ENCODE peak calls at places on chromosomes 4 and X, in six cellular contexts. G, H, M, N, J and A are unnamed samples.

GRCh38 chr4:20217951-20218350 is 33.8 kb upstream of the SLIT2 start:
- DNase-seq in H (no peak), G (no peak), M (no peak), J (no peak), N (no peak), A (no peak)

GRCh38 chrX:71103110-71103983 is 3.2 kb downstream of the CXorf65 start:
- DNase-seq in G (no peak), J (no peak), H (peak; percentile 49), M (peak; percentile 64), N (peak; percentile 77), A (peak; percentile 48)

GRCh38 chrX:1500701-1501624 is 36.0 kb downstream of the P2RY8 start:
- DNase-seq in J (no peak), G (no peak), H (no peak), N (no peak), M (peak; percentile 31), A (no peak)

GRCh38 chrX:16100673-16101072 is 22.7 kb upstream of the GRPR start:
- DNase-seq in N (no peak), M (no peak), J (no peak), G (no peak), H (no peak), A (peak; percentile 35)

GRCh38 chr4:105951198-105951597 is 55.9 kb downstream of the NPNT start:
- DNase-seq in H (no peak), G (no peak), N (no peak), J (no peak), M (no peak), A (no peak)

GRCh38 chrX:123493857-123494256 is 239.0 kb downstream of the THOC2 start:
- DNase-seq in G (no peak), N (no peak), M (no peak), J (no peak), H (no peak), A (no peak)

GRCh38 chrX:119488749-119489148 is 20.5 kb downstream of the SLC25A5 start:
- DNase-seq in M (no peak), J (no peak), H (no peak), N (peak; percentile 57), G (peak; percentile 49), A (peak; percentile 49)

GRCh38 chr4:25330905-25331816 is 18.6 kb downstream of the ZCCHC4 start:
- DNase-seq in G (no peak), N (no peak), H (no peak), J (no peak), M (no peak), A (no peak)

GRCh38 chrX:20515841-20516461 is 249.2 kb upstream of the RPS6KA3 start:
- DNase-seq in M (peak; percentile 14), H (no peak), G (no peak), N (no peak), J (no peak), A (no peak)

GRCh38 chrX:8955521-8955920 is 78.4 kb downstream of the FAM9B start:
- DNase-seq in J (no peak), N (no peak), H (no peak), G (no peak), M (no peak), A (no peak)

GRCh38 chrX:118974088-118974907 is at the start of gene LONRF3:
- DNase-seq in N (peak; percentile 51), H (peak; percentile 50), M (peak; percentile 72), J (no peak), G (peak; percentile 69), A (peak; percentile 27)

GRCh38 chr4:46506876-46507275 is 116.9 kb upstream of the GABRA2 start:
- DNase-seq in J (no peak), H (no peak), G (no peak), M (no peak), N (no peak), A (no peak)

GRCh38 chr4:150960079-150960478 is 55.0 kb downstream of the LRBA start:
- DNase-seq in G (no peak), H (no peak), M (no peak), J (no peak), N (peak; percentile 30), A (peak; percentile 19)

GRCh38 chr4:2925931-2926860 is 37.0 kb downstream of the NOP14 start:
- DNase-seq in H (no peak), N (peak; percentile 46), G (no peak), J (no peak), M (no peak), A (no peak)

GRCh38 chrX:7120578-7121219 is 26.8 kb upstream of the STS start:
- DNase-seq in M (no peak), G (no peak), J (no peak), N (no peak), H (no peak), A (no peak)

GRCh38 chr4:147596976-147597375 is 20.2 kb upstream of the TMEM184C start:
- DNase-seq in J (no peak), H (no peak), G (no peak), N (no peak), M (no peak), A (no peak)

GRCh38 chrX:16528620-16529019 is 121.3 kb upstream of the S100G start:
- DNase-seq in J (peak; percentile 5), N (no peak), G (no peak), H (peak; percentile 75), M (no peak), A (no peak)

GRCh38 chrX:118976599-118977340 is 2.4 kb downstream of the LONRF3 start:
- DNase-seq in J (no peak), G (no peak), N (peak; percentile 48), H (no peak), M (peak; percentile 25), A (no peak)

GRCh38 chr4:76690091-76690905 is 207.6 kb downstream of the SOWAHB start:
- DNase-seq in N (peak; percentile 17), M (no peak), G (no peak), H (no peak), J (no peak), A (no peak)

GRCh38 chr4:109424093-109424818 is 9.4 kb upstream of the SEC24B start:
- DNase-seq in J (no peak), N (no peak), G (no peak), M (no peak), H (no peak), A (no peak)

GRCh38 chrX:63275127-63275526 is 76.0 kb downstream of the SPIN4 start:
- DNase-seq in N (peak; percentile 19), J (no peak), G (peak; percentile 3), M (no peak), H (no peak), A (peak; percentile 22)

GRCh38 chrX:11546917-11547316 is 118.8 kb downstream of the ARHGAP6 start:
- DNase-seq in G (no peak), H (no peak), M (no peak), N (no peak), J (no peak), A (no peak)

GRCh38 chr4:107011312-107011711 is 24.8 kb downstream of the DKK2 start:
- DNase-seq in H (no peak), G (no peak), J (no peak), N (no peak), M (no peak), A (no peak)